ENCODE peak calls at places on chromosomes 3 and 15, in seven cellular contexts. R is upper lobe of right lung; U is foreskin fibroblast; W is RWPE2; L is coronary artery; P is CD8-positive, alpha-beta memory T cell; S is left lung. T is an unnamed sample.

GRCh38 chr3:45211466-45212094 is 14.5 kb downstream of the TMEM158 start:
- DNase-seq in R (no peak), U (peak; percentile 47), W (no peak), L (no peak), P (no peak), S (no peak), T (no peak)

GRCh38 chr3:111737712-111738097 is 121.4 kb upstream of the PHLDB2 start:
- DNase-seq in R (no peak), U (peak; percentile 85), W (no peak), L (peak; percentile 82), P (no peak), S (no peak), T (peak; percentile 64)

GRCh38 chr3:41684802-41685740 is 276.8 kb downstream of the ULK4 start:
- DNase-seq in R (no peak), U (no peak), W (no peak), L (no peak), P (no peak), S (no peak), T (no peak)

GRCh38 chr15:70083423-70083822 is 14.3 kb downstream of the TLE3 start:
- DNase-seq in R (no peak), U (no peak), W (no peak), L (no peak), P (no peak), S (no peak), T (no peak)

GRCh38 chr3:186138272-186138981 is 29.5 kb upstream of the ETV5 start:
- DNase-seq in R (no peak), U (no peak), W (no peak), L (peak; percentile 29), P (no peak), S (no peak), T (no peak)

GRCh38 chr3:184815046-184815930 is 3.3 kb downstream of the VPS8 start:
- DNase-seq in R (no peak), U (peak; percentile 76), W (no peak), L (no peak), P (no peak), S (no peak), T (no peak)

GRCh38 chr3:45092132-45093031 is 53.8 kb downstream of the CDCP1 start:
- DNase-seq in R (no peak), U (peak; percentile 52), W (no peak), L (no peak), P (no peak), S (no peak), T (no peak)

GRCh38 chr3:135908225-135908624 is 57.3 kb upstream of the PPP2R3A start:
- DNase-seq in R (no peak), U (no peak), W (peak; percentile 87), L (no peak), P (no peak), S (no peak), T (no peak)

GRCh38 chr3:41662288-41662687 is 299.6 kb downstream of the ULK4 start:
- DNase-seq in R (no peak), U (peak; percentile 10), W (no peak), L (no peak), P (no peak), S (no peak), T (no peak)

GRCh38 chr15:44308415-44308814 is 19.9 kb downstream of the GOLM2 start:
- DNase-seq in R (no peak), U (no peak), W (no peak), L (no peak), P (no peak), S (no peak), T (no peak)

GRCh38 chr3:178059124-178059523 is 477.1 kb upstream of the KCNMB2 start:
- DNase-seq in R (no peak), U (peak; percentile 58), W (no peak), L (no peak), P (no peak), S (no peak), T (no peak)

GRCh38 chr3:24640330-24640877 is 145.8 kb upstream of the THRB start:
- DNase-seq in R (no peak), U (peak; percentile 79), W (no peak), L (no peak), P (no peak), S (no peak), T (no peak)

GRCh38 chr3:128452678-128453275 is 13.9 kb downstream of the DNAJB8 start:
- DNase-seq in R (no peak), U (no peak), W (no peak), L (no peak), P (no peak), S (no peak), T (no peak)

GRCh38 chr15:66698318-66698961 is 3.6 kb upstream of the SMAD6 start:
- DNase-seq in R (peak; percentile 84), U (peak; percentile 89), W (no peak), L (no peak), P (no peak), S (peak; percentile 63), T (peak; percentile 40)

GRCh38 chr3:101722394-101723173 is 1.8 kb upstream of the CEP97 start:
- DNase-seq in R (no peak), U (no peak), W (no peak), L (no peak), P (no peak), S (no peak), T (no peak)

GRCh38 chr3:167396075-167396474 is 16.0 kb upstream of the ZBBX start:
- DNase-seq in R (no peak), U (no peak), W (no peak), L (no peak), P (no peak), S (no peak), T (no peak)

GRCh38 chr3:39505866-39506738 is 38.6 kb downstream of the MOBP start:
- DNase-seq in R (no peak), U (no peak), W (no peak), L (no peak), P (no peak), S (no peak), T (no peak)

GRCh38 chr3:117665311-117665710 is 955.7 kb downstream of the TUSC7 start:
- DNase-seq in R (peak; percentile 72), U (no peak), W (no peak), L (no peak), P (no peak), S (no peak), T (no peak)

GRCh38 chr15:56978898-56979662 is 60.6 kb downstream of the TCF12 start:
- DNase-seq in R (no peak), U (peak; percentile 76), W (no peak), L (no peak), P (no peak), S (no peak), T (no peak)

GRCh38 chr3:122982202-122983185 is 45.1 kb downstream of the SEMA5B start:
- DNase-seq in R (no peak), U (no peak), W (no peak), L (no peak), P (no peak), S (no peak), T (no peak)

GRCh38 chr15:56832125-56832524 is 86.3 kb upstream of the TCF12 start:
- DNase-seq in R (no peak), U (peak; percentile 67), W (no peak), L (peak; percentile 79), P (no peak), S (no peak), T (peak; percentile 86)

DNA sequence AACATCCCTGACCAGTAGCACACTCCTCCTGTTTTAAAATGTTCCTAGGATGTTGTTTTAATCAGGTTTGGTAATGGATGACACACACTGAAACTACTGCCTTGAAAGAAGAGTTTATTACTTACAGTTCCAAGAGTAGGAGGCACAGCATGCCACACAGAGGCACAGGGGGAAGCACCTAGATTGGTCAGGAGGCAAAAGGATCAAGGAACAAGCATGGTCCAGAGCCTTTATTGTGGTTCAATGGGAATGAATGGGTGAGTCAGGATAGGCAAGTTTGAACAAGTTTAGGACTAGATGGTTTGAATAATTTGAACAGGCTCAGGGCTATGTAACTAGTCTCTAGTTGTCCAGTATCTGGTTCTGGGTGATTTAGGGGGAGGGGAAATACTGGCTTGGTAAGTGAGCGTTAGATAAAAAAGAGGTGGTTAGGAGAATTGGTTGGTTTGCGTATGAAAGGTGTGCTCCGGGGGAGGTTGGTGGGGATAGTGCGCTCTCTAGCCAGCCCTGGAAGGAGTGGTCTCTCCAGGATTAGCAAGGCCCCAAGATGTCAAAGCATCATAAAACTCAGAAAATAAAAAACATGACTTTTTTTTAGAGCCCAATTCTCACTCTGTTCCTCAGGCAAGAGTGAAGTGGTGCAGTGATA is 35.1 kb downstream of the TMOD3 start:
- DNase-seq in R (no peak), U (peak; percentile 57), W (peak; percentile 96), L (no peak), P (no peak), S (no peak), T (no peak)
- H3K4me3 ChIP-seq in R (no peak overlapping the region), U (no peak overlapping the region), W (no peak overlapping the region), L (no peak overlapping the region), P (no peak overlapping the region), S (no peak overlapping the region), T (no peak overlapping the region)

GRCh38 chr15:37072181-37072580 is 28.2 kb downstream of the MEIS2 start:
- DNase-seq in R (no peak), U (no peak), W (no peak), L (no peak), P (no peak), S (no peak), T (no peak)
- H3K4me3 ChIP-seq in R (no peak overlapping the region), U (no peak overlapping the region), W (no peak overlapping the region), L (no peak overlapping the region), P (no peak overlapping the region), S (no peak overlapping the region), T (no peak overlapping the region)

GRCh38 chr15:31367021-31367729 is 40.5 kb downstream of the KLF13 start:
- DNase-seq in R (no peak), U (no peak), W (no peak), L (no peak), P (no peak), S (no peak), T (peak; percentile 64)

GRCh38 chr15:31366169-31366734 is 39.6 kb downstream of the KLF13 start:
- DNase-seq in R (peak; percentile 81), U (peak; percentile 47), W (no peak), L (no peak), P (no peak), S (no peak), T (peak; percentile 64)

GRCh38 chr15:31364301-31365031 is 37.8 kb downstream of the KLF13 start:
- DNase-seq in R (no peak), U (no peak), W (no peak), L (no peak), P (no peak), S (no peak), T (peak; percentile 62)

GRCh38 chr15:31365032-31365654 is 38.5 kb downstream of the KLF13 start:
- DNase-seq in R (no peak), U (no peak), W (no peak), L (no peak), P (no peak), S (no peak), T (no peak)

GRCh38 chr15:31365655-31366127 is 39.1 kb downstream of the KLF13 start:
- DNase-seq in R (peak; percentile 97), U (peak; percentile 96), W (no peak), L (peak; percentile 99), P (peak; percentile 67), S (peak; percentile 90), T (peak; percentile 96)
- H3K4me3 ChIP-seq in R (peak overlapping the region; percentile 41), U (no peak overlapping the region), W (no peak overlapping the region), L (peak overlapping the region; percentile 69), P (no peak overlapping the region), S (no peak overlapping the region), T (peak overlapping the region; percentile 53)

DNA sequence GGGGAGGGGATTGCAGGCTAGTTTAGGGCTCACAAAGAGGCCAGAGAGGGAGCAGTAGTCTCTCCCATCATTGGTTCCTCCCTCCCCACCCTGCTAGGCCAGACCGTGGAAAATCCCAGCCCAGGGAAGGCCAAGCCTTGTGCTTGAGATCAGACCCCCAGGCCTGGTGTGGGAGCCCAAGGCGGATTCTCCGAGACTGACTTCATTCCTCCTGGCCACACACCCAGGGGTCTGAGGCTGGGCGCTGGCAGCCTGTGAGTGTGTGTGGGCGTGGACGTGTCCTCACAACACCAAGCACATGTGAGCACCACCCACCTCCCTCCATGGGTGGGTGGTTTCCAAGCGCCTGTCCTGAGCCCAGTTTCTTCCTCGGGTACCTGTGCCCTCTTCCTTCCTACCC is 4.1 kb downstream of the LOXL1 start:
- DNase-seq in R (no peak), U (peak; percentile 89), W (no peak), L (no peak), P (no peak), S (peak; percentile 58), T (no peak)
- H3K4me3 ChIP-seq in R (no peak overlapping the region), U (peak overlapping the region; percentile 82), W (no peak overlapping the region), L (peak overlapping the region; percentile 85), P (no peak overlapping the region), S (no peak overlapping the region), T (no peak overlapping the region)

T was measured in gastrocnemius medialis.